ENCODE peak calls at places on chromosomes 11 and 22, in five cellular contexts. M is cardiac muscle cell; X is ovary; B is lung; L is CD4-positive, CD25-positive, alpha-beta regulatory T cell. R is an unnamed sample.
A peak's percentile ranks its signal among the peaks of the same experiment; 100 is the strongest.

GRCh38 chr22:19675428-19675827 is 38.9 kb upstream of the SEPTIN5 start:
- DNase-seq in M (no peak), X (no peak), B (no peak), L (no peak), R (no peak)

GRCh38 chr11:7488681-7489080 is 3.4 kb downstream of the OLFML1 start:
- DNase-seq in M (no peak), X (no peak), B (no peak), L (no peak), R (no peak)

GRCh38 chr11:7911011-7911410 is 20.1 kb downstream of the OR10A6 start:
- DNase-seq in M (no peak), X (no peak), B (no peak), L (no peak), R (no peak)

GRCh38 chr11:114820621-114821020 is 142.3 kb downstream of the NXPE2 start:
- DNase-seq in M (no peak), X (no peak), B (no peak), L (no peak), R (no peak)

GRCh38 chr11:73999581-74000306 is 9.1 kb downstream of the UCP3 start:
- DNase-seq in M (no peak), X (no peak), B (no peak), L (no peak), R (no peak)

GRCh38 chr11:134951305-134951700 is 539.3 kb upstream of the B3GAT1 start:
- DNase-seq in M (peak; percentile 69), X (no peak), B (no peak), L (no peak), R (no peak)

GRCh38 chr11:103608566-103608965 is 427.9 kb upstream of the DDI1 start:
- DNase-seq in M (no peak), X (no peak), B (no peak), L (no peak), R (no peak)

GRCh38 chr22:49871482-49871881 is 17.8 kb downstream of the ZBED4 start:
- DNase-seq in M (peak; percentile 8), X (no peak), B (no peak), L (no peak), R (no peak)

GRCh38 chr11:77761481-77761880 is 59.0 kb downstream of the RSF1 start:
- DNase-seq in M (no peak), X (no peak), B (no peak), L (no peak), R (no peak)

GRCh38 chr11:3123761-3124733 is 41.1 kb downstream of the OSBPL5 start:
- DNase-seq in M (peak; percentile 96), X (peak; percentile 73), B (peak; percentile 75), L (no peak), R (peak; percentile 93)

GRCh38 chr11:114250993-114251796 is 45.0 kb upstream of the NNMT start:
- DNase-seq in M (no peak), X (peak; percentile 71), B (no peak), L (no peak), R (no peak)

GRCh38 chr11:10899542-10899830 is 41.6 kb upstream of the ZBED5 start:
- DNase-seq in M (no peak), X (peak; percentile 42), B (peak; percentile 58), L (no peak), R (no peak)

GRCh38 chr11:77065878-77066228 is 918 bp upstream of the CAPN5 start:
- DNase-seq in M (peak; percentile 86), X (peak; percentile 60), B (no peak), L (no peak), R (peak; percentile 55)

GRCh38 chr11:61690706-61691377 is 10.7 kb downstream of the DAGLA start:
- DNase-seq in M (no peak), X (no peak), B (no peak), L (no peak), R (no peak)

GRCh38 chr11:75241036-75241905 is 697 bp downstream of the TPBGL start:
- DNase-seq in M (peak; percentile 90), X (peak; percentile 75), B (peak; percentile 83), L (peak; percentile 73), R (peak; percentile 61)

GRCh38 chr11:104830080-104830479 is 68.2 kb downstream of the CASP12 start:
- DNase-seq in M (peak; percentile 76), X (no peak), B (no peak), L (no peak), R (no peak)

DNA sequence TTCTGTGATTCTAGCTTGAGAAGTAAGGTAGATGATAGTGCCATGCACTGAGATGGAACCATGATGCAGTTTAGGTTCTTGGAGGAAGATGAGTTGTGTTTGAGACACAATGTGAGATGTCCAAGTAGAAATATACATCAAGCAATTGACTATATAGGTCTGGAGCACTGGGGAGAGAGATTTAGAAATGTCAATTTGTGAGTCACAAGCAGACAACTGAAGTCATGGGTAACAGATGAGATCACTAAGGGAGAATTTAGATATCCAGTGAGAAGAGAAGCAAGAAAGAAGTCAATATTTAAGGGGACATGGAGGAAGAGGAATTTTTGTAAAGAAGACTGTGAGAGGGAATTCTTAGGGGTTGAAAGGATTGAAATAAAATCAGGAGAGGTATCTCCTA is 65.1 kb upstream of the RRAS2 start:
- DNase-seq in M (peak; percentile 41), X (no peak), B (no peak), L (no peak), R (no peak)
- H3K27ac ChIP-seq in M (no peak overlapping the region), X (no peak overlapping the region), B (no peak overlapping the region), L (no peak overlapping the region), R (no peak overlapping the region)

GRCh38 chr11:123233280-123233977 is 38.4 kb upstream of the CLMP start:
- DNase-seq in M (no peak), X (no peak), B (no peak), L (no peak), R (no peak)

GRCh38 chr11:123233978-123234340 is 38.9 kb upstream of the CLMP start:
- DNase-seq in M (no peak), X (no peak), B (no peak), L (no peak), R (no peak)

GRCh38 chr11:123231777-123232176 is 36.7 kb upstream of the CLMP start:
- DNase-seq in M (no peak), X (no peak), B (no peak), L (no peak), R (no peak)

GRCh38 chr11:123228489-123229163 is 33.6 kb upstream of the CLMP start:
- DNase-seq in M (peak; percentile 25), X (no peak), B (no peak), L (no peak), R (no peak)

DNA sequence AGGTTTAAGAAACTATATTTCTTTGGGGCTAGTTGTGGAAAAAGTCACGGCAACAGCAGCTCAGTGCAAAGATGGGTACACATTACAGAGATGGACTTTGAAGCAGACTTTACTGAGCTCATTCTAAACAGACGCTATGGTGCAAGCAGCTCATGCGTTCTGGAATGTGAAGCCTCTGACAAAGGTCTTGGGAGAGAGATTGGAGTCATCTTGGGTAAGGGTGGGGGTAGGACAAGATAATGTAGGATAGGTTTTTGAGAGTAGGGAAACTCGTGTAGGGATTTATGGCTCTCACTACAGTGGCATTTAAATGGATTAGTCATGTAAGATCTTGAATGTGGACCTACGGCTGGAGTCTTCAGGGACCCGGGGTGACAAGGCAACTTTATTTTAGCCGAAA is 36.2 kb upstream of the CLMP start:
- DNase-seq in M (peak; percentile 51), X (no peak), B (no peak), L (no peak), R (no peak)
- H3K27ac ChIP-seq in M (no peak overlapping the region), X (no peak overlapping the region), B (no peak overlapping the region), L (no peak overlapping the region), R (no peak overlapping the region)

GRCh38 chr22:24576793-24577192 is 16.1 kb downstream of the LRRC75B start:
- DNase-seq in M (no peak), X (no peak), B (no peak), L (no peak), R (no peak)
- H3K27ac ChIP-seq in M (peak overlapping the region; percentile 4), X (no peak overlapping the region), B (no peak overlapping the region), L (no peak overlapping the region), R (no peak overlapping the region)

DNA sequence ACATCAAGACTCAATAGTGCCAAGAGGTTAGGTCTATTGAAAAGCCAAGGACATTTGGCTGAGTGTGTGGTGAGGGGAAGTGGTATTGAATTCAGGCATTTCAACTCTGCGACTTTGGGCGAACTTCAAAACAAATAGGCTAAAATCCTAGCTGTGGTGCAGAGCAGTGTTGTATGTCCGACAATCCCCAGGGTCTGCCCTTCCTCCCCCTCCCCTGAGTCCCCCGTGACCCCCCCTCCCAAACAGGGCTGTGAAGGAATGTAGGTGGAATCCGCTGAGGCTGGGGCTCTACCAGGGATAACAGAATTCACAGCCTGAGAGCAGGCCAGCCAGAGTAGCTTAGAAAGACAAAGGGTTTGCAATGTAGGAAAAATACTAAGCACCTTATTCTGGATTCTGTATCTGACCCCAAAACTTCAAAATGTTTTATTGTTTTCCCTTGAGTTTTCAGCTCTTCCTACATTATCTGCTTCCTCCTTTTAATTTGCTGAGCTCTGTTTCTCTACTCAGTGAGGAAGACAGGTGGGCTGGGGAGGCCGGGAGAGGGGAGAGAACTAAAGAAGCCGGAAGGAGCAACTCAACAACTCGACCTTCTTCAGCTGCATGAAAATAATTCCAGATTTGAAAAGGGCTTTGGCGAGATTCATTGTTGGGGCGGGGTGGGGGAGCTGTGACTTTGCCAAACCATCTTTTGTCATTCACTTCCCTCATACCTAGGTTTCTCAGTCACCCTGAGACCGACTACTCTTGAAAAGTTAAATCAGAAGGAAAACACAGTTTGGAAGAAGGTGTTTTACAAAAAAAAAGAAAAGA is 315.1 kb downstream of the BLID start:
- DNase-seq in M (peak; percentile 45), X (peak; percentile 76), B (no peak), L (no peak), R (no peak)
- H3K27ac ChIP-seq in M (peak overlapping the region; percentile 88), X (peak overlapping the region; percentile 84), B (no peak overlapping the region), L (no peak overlapping the region), R (peak overlapping the region; percentile 12)

GRCh38 chr22:31627223-31627731 is 34.7 kb downstream of the PISD start:
- DNase-seq in M (no peak), X (peak; percentile 81), B (no peak), L (no peak), R (no peak)

GRCh38 chr22:31630331-31631329 is 31.4 kb downstream of the PISD start:
- DNase-seq in M (peak; percentile 92), X (peak; percentile 82), B (peak; percentile 83), L (peak; percentile 86), R (peak; percentile 65)

GRCh38 chr22:31628362-31628761 is 33.7 kb downstream of the PISD start:
- DNase-seq in M (no peak), X (no peak), B (no peak), L (no peak), R (no peak)

GRCh38 chr22:31629741-31630184 is 32.3 kb downstream of the PISD start:
- DNase-seq in M (no peak), X (no peak), B (no peak), L (no peak), R (no peak)

GRCh38 chr22:31628969-31629723 is 32.9 kb downstream of the PISD start:
- DNase-seq in M (no peak), X (no peak), B (no peak), L (no peak), R (no peak)
- H3K27ac ChIP-seq in M (no peak overlapping the region), X (no peak overlapping the region), B (peak overlapping the region; percentile 94), L (peak overlapping the region; percentile 90), R (peak overlapping the region; percentile 94)

GRCh38 chr22:41247703-41248102 is 7.0 kb upstream of the CHADL start:
- DNase-seq in M (no peak), X (no peak), B (no peak), L (no peak), R (no peak)
- H3K27ac ChIP-seq in M (no peak overlapping the region), X (no peak overlapping the region), B (no peak overlapping the region), L (no peak overlapping the region), R (no peak overlapping the region)

GRCh38 chr11:81394324-81394723 is 1339.3 kb downstream of the FAM181B start:
- DNase-seq in M (no peak), X (no peak), B (no peak), L (no peak), R (no peak)
- H3K27ac ChIP-seq in M (no peak overlapping the region), X (no peak overlapping the region), B (no peak overlapping the region), L (no peak overlapping the region), R (no peak overlapping the region)